ENCODE peak calls at places on chromosomes 12 and 14, in five cellular contexts. Q, U, R, X and K are unnamed samples.

GRCh38 chr14:50001146-50001998 is 108.5 kb downstream of the ARF6 start:
- DNase-seq in Q (no peak), U (peak), R (peak), X (peak), K (no peak)

GRCh38 chr14:47332099-47332498 is 343.3 kb downstream of the MDGA2 start:
- DNase-seq in Q (no peak), U (no peak), R (no peak), X (peak), K (no peak)

GRCh38 chr12:52223411-52224039 is 9.5 kb upstream of the KRT7 start:
- DNase-seq in Q (no peak), U (no peak), R (no peak), X (no peak), K (no peak)

GRCh38 chr12:109232731-109233130 is 76.4 kb downstream of the FOXN4 start:
- DNase-seq in Q (no peak), U (no peak), R (no peak), X (no peak), K (no peak)

GRCh38 chr12:16281157-16281556 is 3.7 kb upstream of the SLC15A5 start:
- DNase-seq in Q (no peak), U (no peak), R (no peak), X (no peak), K (no peak)

GRCh38 chr12:27924350-27925140 is 48.0 kb downstream of the PTHLH start:
- DNase-seq in Q (no peak), U (no peak), R (no peak), X (no peak), K (no peak)

GRCh38 chr12:57631566-57632368 is 1.2 kb downstream of the B4GALNT1 start:
- DNase-seq in Q (no peak), U (no peak), R (no peak), X (peak), K (no peak)

GRCh38 chr12:130026608-130027176 is 122.9 kb upstream of the TMEM132D start:
- DNase-seq in Q (no peak), U (peak), R (peak), X (peak), K (no peak)

GRCh38 chr12:105076098-105076497 is 8.2 kb downstream of the ALDH1L2 start:
- DNase-seq in Q (no peak), U (no peak), R (no peak), X (peak), K (no peak)

GRCh38 chr14:67574156-67574555 is 25.9 kb downstream of the PIGH start:
- DNase-seq in Q (no peak), U (no peak), R (no peak), X (no peak), K (no peak)

GRCh38 chr12:46164186-46164585 is 104.7 kb downstream of the SLC38A1 start:
- DNase-seq in Q (no peak), U (no peak), R (no peak), X (no peak), K (no peak)

GRCh38 chr12:128933039-128933438 is 79.8 kb downstream of the GLT1D1 start:
- DNase-seq in Q (no peak), U (no peak), R (no peak), X (no peak), K (no peak)

GRCh38 chr12:94186461-94187237 is 38.3 kb downstream of the PLXNC1 start:
- DNase-seq in Q (no peak), U (no peak), R (no peak), X (peak), K (no peak)

GRCh38 chr12:2805146-2805525 is 7.3 kb upstream of the ITFG2 start:
- DNase-seq in Q (no peak), U (no peak), R (no peak), X (peak), K (no peak)

GRCh38 chr14:99574099-99574880 is 29.7 kb downstream of the CCDC85C start:
- DNase-seq in Q (peak), U (no peak), R (no peak), X (peak), K (no peak)

GRCh38 chr14:95876769-95877490 is at the start of gene TUNAR:
- DNase-seq in Q (peak), U (no peak), R (no peak), X (peak), K (no peak)

GRCh38 chr14:90521930-90522483 is 125.2 kb downstream of the CALM1 start:
- DNase-seq in Q (no peak), U (no peak), R (no peak), X (no peak), K (no peak)

GRCh38 chr12:6554168-6554989 is 1.5 kb downstream of the IFFO1 start:
- DNase-seq in Q (peak), U (peak), R (peak), X (peak), K (no peak)

GRCh38 chr14:105095236-105095805 is 30.1 kb upstream of the GPR132 start:
- DNase-seq in Q (no peak), U (no peak), R (no peak), X (no peak), K (no peak)

GRCh38 chr12:67764055-67764454 is 115.5 kb downstream of the DYRK2 start:
- DNase-seq in Q (no peak), U (no peak), R (no peak), X (no peak), K (no peak)

GRCh38 chr14:32950584-32950983 is 11.9 kb downstream of the NPAS3 start:
- DNase-seq in Q (no peak), U (no peak), R (no peak), X (peak), K (no peak)

GRCh38 chr12:82942521-82942920 is 255.8 kb downstream of the TMTC2 start:
- DNase-seq in Q (no peak), U (no peak), R (no peak), X (no peak), K (no peak)

GRCh38 chr12:114399664-114400211 is 6.2 kb downstream of the TBX5 start:
- DNase-seq in Q (no peak), U (no peak), R (no peak), X (no peak), K (no peak)

GRCh38 chr12:59164991-59165718 is 244.9 kb upstream of the LRIG3 start:
- DNase-seq in Q (peak), U (no peak), R (no peak), X (peak), K (peak)

GRCh38 chr12:51809193-51809592 is 39.3 kb downstream of the FIGNL2 start:
- DNase-seq in Q (no peak), U (no peak), R (no peak), X (no peak), K (no peak)

GRCh38 chr12:128258866-128259555 is 8.0 kb upstream of the TMEM132C start:
- DNase-seq in Q (no peak), U (no peak), R (no peak), X (no peak), K (no peak)

GRCh38 chr14:41641690-41642089 is 35.0 kb downstream of the LRFN5 start:
- DNase-seq in Q (no peak), U (no peak), R (no peak), X (no peak), K (no peak)

GRCh38 chr12:6425588-6426531 is 18.9 kb upstream of the CD27 start:
- DNase-seq in Q (no peak), U (no peak), R (peak), X (peak), K (no peak)

GRCh38 chr14:75310295-75311059 is 31.8 kb downstream of the FOS start:
- DNase-seq in Q (peak), U (no peak), R (no peak), X (peak), K (no peak)